ENCODE peak calls at places on chromosomes 2 and 18, in six cellular contexts. O is GM12865, G is endodermal cell, J is fibroblast of lung, V is coronary artery, U is breast epithelium. Z is an unnamed sample.

GRCh38 chr2:101792208-101792607 is 94.7 kb downstream of the MAP4K4 start:
- DNase-seq in G (no peak), J (no peak), O (no peak), U (no peak), V (no peak), Z (no peak)

GRCh38 chr2:113872201-113872600 is 17.7 kb upstream of the ACTR3 start:
- DNase-seq in J (peak; percentile 93), O (no peak), V (no peak), U (no peak), G (no peak), Z (no peak)

GRCh38 chr2:208278549-208278948 is 12.5 kb downstream of the PIKFYVE start:
- DNase-seq in U (no peak), V (no peak), O (no peak), J (no peak), G (no peak), Z (no peak)

GRCh38 chr2:100013892-100014677 is 128.3 kb downstream of the AFF3 start:
- DNase-seq in J (peak; percentile 97), G (peak; percentile 76), O (no peak), U (no peak), V (no peak), Z (no peak)

GRCh38 chr2:111160758-111161157 is 40.0 kb downstream of the BCL2L11 start:
- DNase-seq in J (peak; percentile 94), G (peak; percentile 12), O (no peak), V (no peak), U (no peak), Z (no peak)

GRCh38 chr2:234606906-234607305 is 110.0 kb upstream of the ARL4C start:
- DNase-seq in J (peak; percentile 65), U (no peak), O (no peak), G (no peak), V (no peak), Z (no peak)

GRCh38 chr2:201466050-201466660 is 14.6 kb downstream of the STRADB start:
- DNase-seq in J (peak; percentile 84), O (no peak), U (no peak), G (no peak), V (no peak), Z (no peak)

GRCh38 chr2:201532686-201533304 is 81.3 kb downstream of the STRADB start:
- DNase-seq in G (no peak), U (no peak), J (peak; percentile 97), V (no peak), O (peak; percentile 82), Z (no peak)

GRCh38 chr2:133780099-133780996 is 212.1 kb upstream of the NCKAP5 start:
- DNase-seq in G (peak; percentile 85), V (no peak), J (peak; percentile 71), U (no peak), O (peak; percentile 58), Z (no peak)

GRCh38 chr18:70973626-70974025 is 684.8 kb downstream of the SOCS6 start:
- DNase-seq in J (no peak), U (no peak), V (no peak), O (no peak), G (no peak), Z (no peak)

GRCh38 chr2:239399404-239399999 is 1.3 kb downstream of the HDAC4 start:
- DNase-seq in V (peak; percentile 77), J (peak; percentile 16), U (peak; percentile 50), G (peak; percentile 57), O (peak; percentile 50), Z (no peak)

GRCh38 chr2:105431367-105432088 is 32.7 kb upstream of the FHL2 start:
- DNase-seq in G (no peak), J (peak; percentile 59), V (no peak), O (no peak), U (peak; percentile 63), Z (no peak)

GRCh38 chr2:176392125-176392704 is 123.0 kb downstream of the MTX2 start:
- DNase-seq in G (no peak), V (no peak), J (peak; percentile 48), O (no peak), U (no peak), Z (no peak)

GRCh38 chr2:18345848-18346247 is 214.6 kb downstream of the RDH14 start:
- DNase-seq in U (no peak), V (no peak), G (no peak), O (no peak), J (peak; percentile 72), Z (no peak)

GRCh38 chr2:27262379-27263286 is at the start of gene SLC30A3:
- DNase-seq in O (peak; percentile 71), V (no peak), J (no peak), U (no peak), G (peak; percentile 79), Z (peak; percentile 96)

GRCh38 chr2:231050018-231050901 is 6.4 kb upstream of the PSMD1 start:
- DNase-seq in J (no peak), G (no peak), V (no peak), O (no peak), U (peak; percentile 77), Z (no peak)

GRCh38 chr2:23491622-23492336 is 106.8 kb downstream of the KLHL29 start:
- DNase-seq in J (no peak), G (no peak), O (no peak), U (no peak), V (no peak), Z (no peak)

GRCh38 chr2:112869258-112869842 is 32.8 kb upstream of the IL1B start:
- DNase-seq in J (peak; percentile 94), G (no peak), O (peak; percentile 22), V (no peak), U (peak; percentile 71), Z (no peak)

DNA sequence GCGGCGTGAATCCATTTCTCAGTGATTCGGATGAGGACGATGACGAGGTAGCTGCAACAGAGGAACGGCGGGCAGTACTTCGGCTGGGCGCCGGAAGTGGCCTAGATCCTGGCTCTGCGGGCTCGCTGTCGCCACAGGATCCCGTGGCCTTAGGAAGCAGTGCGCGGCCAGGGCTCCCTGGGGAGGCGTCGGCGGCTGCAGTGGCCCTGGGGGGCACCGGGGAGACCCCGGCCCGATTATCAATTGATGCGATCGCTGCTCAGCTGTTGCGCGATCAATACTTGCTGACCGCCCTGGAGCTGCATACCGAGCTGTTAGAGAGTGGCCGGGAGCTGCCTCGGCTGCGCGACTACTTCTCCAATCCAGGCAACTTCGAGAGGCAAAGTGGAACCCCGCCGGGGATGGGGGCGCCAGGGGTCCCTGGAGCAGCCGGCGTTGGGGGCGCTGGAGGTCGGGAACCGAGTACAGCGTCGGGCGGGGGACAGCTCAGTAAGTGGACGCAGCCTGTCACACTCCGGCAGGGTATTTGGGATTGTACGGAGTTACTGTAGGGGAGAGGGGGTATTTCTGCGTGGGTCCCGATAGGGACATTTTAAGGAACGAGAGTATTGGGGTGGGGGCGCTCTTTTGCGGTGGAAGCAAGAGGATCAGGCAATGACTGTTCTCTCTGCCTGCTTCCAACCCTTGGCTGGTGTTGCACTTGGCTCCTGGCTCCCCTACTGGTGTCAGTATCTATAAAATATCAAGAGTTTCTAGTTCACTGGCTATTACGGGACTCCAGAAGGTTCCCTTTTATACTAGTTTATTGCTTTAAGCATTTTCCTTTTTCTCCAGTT is 706 bp downstream of the RELCH start:
- DNase-seq in J (peak; percentile 20), O (peak; percentile 37), G (peak; percentile 74), V (peak; percentile 71), U (no peak), Z (no peak)
- TF ChIP-seq CTCF in J (peak; percentile 16), O (peak; percentile 0), G (no peak), V (no peak), U (no peak), Z (peak; percentile 12)

DNA sequence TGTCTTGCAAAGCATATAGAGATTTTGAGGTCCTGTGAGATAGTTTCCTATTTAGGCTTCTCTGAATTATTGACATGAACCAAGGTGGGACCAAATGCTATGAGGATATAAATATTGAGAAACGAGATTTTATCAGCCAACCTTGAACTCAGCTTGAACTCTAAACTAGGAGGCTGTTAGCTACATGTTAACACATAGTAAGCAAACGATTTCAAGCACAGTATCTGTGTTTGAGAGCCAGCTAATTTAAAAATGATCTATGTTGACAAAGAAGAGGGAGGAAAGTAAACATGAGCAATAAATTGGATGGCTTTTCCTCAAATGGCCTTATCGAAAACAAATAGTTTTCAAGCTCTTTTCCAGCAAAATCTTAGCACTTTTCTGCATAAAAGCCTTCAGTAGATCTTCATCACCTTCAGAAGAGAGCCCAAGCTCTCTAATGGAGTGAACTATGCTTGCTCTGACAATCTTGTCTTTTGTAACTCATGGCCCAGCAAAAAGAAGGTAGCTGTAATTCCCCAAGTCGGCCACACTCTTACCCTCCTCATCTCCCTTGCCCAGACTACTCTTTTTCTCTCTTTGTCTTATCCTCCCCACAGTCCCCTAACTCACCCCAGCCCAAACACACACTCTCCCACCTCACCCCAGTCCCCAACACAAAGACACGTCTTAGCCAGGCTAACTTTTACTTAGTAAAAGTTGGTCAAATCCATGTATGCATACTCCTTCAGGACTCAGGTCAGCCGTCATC is 14.7 kb downstream of the CD28 start:
- DNase-seq in G (peak; percentile 44), O (no peak), U (no peak), J (no peak), V (no peak), Z (no peak)
- TF ChIP-seq CTCF in G (peak; percentile 47), O (no peak), U (no peak), J (no peak), V (no peak), Z (no peak)

GRCh38 chr18:3284501-3284900 is 22.6 kb downstream of the MYL12B start:
- DNase-seq in O (no peak), U (no peak), G (no peak), J (no peak), V (no peak), Z (no peak)

GRCh38 chr18:3283253-3283863 is 21.4 kb downstream of the MYL12B start:
- DNase-seq in O (no peak), G (no peak), V (no peak), U (no peak), J (no peak), Z (no peak)

GRCh38 chr18:3279201-3280185 is 17.6 kb downstream of the MYL12B start:
- DNase-seq in G (no peak), U (no peak), O (peak; percentile 39), V (no peak), J (no peak), Z (no peak)

GRCh38 chr18:3283908-3284307 is 22.0 kb downstream of the MYL12B start:
- DNase-seq in U (no peak), V (no peak), J (no peak), O (no peak), G (no peak), Z (no peak)

DNA sequence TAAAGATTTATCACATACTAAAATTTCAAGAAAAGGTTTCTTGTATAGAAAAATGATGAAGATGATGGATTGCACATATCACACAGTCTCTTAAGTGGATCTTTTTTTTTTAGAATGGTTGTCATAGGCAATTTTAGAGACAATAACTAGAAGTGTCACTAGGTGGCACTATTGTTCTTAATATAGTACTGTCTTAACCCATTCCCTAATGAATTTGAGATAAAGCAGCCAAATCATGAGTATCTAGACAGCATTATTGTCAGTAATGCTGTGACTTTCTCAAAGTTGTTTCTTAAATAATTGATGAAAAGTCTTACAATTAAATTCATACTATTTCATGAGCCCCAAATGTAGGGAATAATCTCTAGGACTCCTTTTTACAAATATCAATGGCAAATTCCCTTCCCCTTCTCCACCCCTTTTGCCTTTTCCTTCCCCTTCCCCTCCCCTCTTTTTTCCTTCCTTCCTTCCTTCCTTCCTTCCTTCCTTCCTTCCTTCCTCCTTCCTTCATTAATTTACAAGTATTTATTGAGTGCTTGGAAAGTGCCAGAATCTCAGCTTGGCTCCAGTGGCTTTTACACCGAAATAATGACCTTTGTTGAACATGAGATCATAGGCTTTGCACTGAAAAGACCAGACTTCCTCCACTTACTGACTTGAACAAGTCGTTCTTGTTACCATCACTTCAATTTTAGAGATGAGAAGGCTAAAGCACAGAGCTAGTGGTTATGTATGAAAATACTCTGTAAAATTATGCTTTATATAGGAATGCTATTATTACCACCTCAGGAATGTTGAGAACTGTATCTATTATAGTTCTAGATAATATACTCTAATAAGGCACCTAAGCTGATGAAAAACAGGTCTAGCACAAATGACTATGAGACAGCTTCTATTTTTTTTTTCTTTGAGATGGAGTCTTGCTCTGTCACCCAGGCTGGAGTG is 19.8 kb downstream of the MYL12B start:
- DNase-seq in J (peak; percentile 72), V (no peak), G (no peak), U (no peak), O (peak; percentile 74), Z (peak; percentile 51)
- TF ChIP-seq CTCF in J (peak; percentile 40), V (peak; percentile 45), G (peak; percentile 90), U (peak; percentile 80), O (peak; percentile 30), Z (peak; percentile 75)

GRCh38 chr18:39761273-39761672 is 2193.8 kb upstream of the PIK3C3 start:
- DNase-seq in O (no peak), V (no peak), G (no peak), U (no peak), J (no peak), Z (no peak)
- TF ChIP-seq CTCF in O (no peak), V (no peak), G (no peak), U (no peak), J (no peak), Z (no peak)

Z was measured in D721Med.